ENCODE peak calls at places on chromosomes 11 and 22, in six cellular contexts. T is uterus, Z is fibroblast of pulmonary artery, N is heart left ventricle, W is Panc1, C is GM12864. Y is an unnamed sample.

GRCh38 chr22:49264696-49265095 is 563.0 kb downstream of the BRD1 start:
- DNase-seq in T (no peak), Z (no peak), W (no peak), N (no peak), C (no peak), Y (no peak)

GRCh38 chr22:27242917-27243589 is 558.5 kb downstream of the MN1 start:
- DNase-seq in C (no peak), W (no peak), Z (peak; percentile 22), N (no peak), T (no peak), Y (no peak)

GRCh38 chr22:22866381-22867111 is 21.1 kb upstream of the IGLL5 start:
- DNase-seq in Z (no peak), C (no peak), T (no peak), N (no peak), W (no peak), Y (peak; percentile 25)

GRCh38 chr11:20647976-20648565 is 21.3 kb upstream of the NELL1 start:
- DNase-seq in T (no peak), C (no peak), N (no peak), W (peak; percentile 51), Z (peak; percentile 62), Y (peak; percentile 62)

GRCh38 chr22:50293441-50294318 is 13.8 kb downstream of the PLXNB2 start:
- DNase-seq in Z (peak; percentile 80), T (no peak), N (no peak), C (no peak), W (no peak), Y (peak; percentile 67)

GRCh38 chr11:93622043-93622442 is 39.4 kb upstream of the CEP295 start:
- DNase-seq in T (no peak), W (peak; percentile 7), C (no peak), N (no peak), Z (no peak), Y (no peak)

GRCh38 chr11:9057032-9057431 is 34.4 kb downstream of the SCUBE2 start:
- DNase-seq in Z (no peak), T (no peak), C (no peak), N (no peak), W (no peak), Y (peak; percentile 34)

GRCh38 chr22:44132724-44133123 is 48.0 kb upstream of the PARVG start:
- DNase-seq in N (peak; percentile 11), T (no peak), C (no peak), W (no peak), Z (no peak), Y (no peak)

GRCh38 chr11:115502636-115503082 is 1.6 kb downstream of the CADM1 start:
- DNase-seq in Z (no peak), W (no peak), T (peak; percentile 14), C (no peak), N (peak; percentile 39), Y (no peak)

GRCh38 chr11:75813622-75814039 is 1.4 kb upstream of the UVRAG start:
- DNase-seq in T (no peak), W (peak; percentile 30), C (no peak), N (no peak), Z (peak; percentile 64), Y (no peak)

GRCh38 chr11:129861702-129862107 is 33.7 kb downstream of the NFRKB start:
- DNase-seq in T (peak; percentile 58), N (no peak), W (peak; percentile 83), C (no peak), Z (peak; percentile 94), Y (peak; percentile 93)

GRCh38 chr11:128525411-128526243 is 61.7 kb downstream of the ETS1 start:
- DNase-seq in Z (no peak), W (no peak), N (no peak), T (no peak), C (no peak), Y (peak; percentile 61)

GRCh38 chr11:70906101-70906500 is 346.3 kb downstream of the SHANK2 start:
- DNase-seq in W (no peak), N (no peak), Z (no peak), C (no peak), T (no peak), Y (no peak)

GRCh38 chr11:3026803-3027202 is 30.4 kb downstream of the CARS1 start:
- DNase-seq in T (no peak), N (no peak), Z (no peak), W (no peak), C (no peak), Y (no peak)

GRCh38 chr11:119689318-119689717 is 39.7 kb downstream of the NECTIN1 start:
- DNase-seq in N (peak; percentile 45), Z (no peak), C (no peak), W (no peak), T (no peak), Y (no peak)

GRCh38 chr11:119691701-119692546 is 37.1 kb downstream of the NECTIN1 start:
- DNase-seq in Z (no peak), W (no peak), T (no peak), C (no peak), N (no peak), Y (no peak)

GRCh38 chr11:119692547-119692834 is 36.5 kb downstream of the NECTIN1 start:
- DNase-seq in W (no peak), T (no peak), C (no peak), N (no peak), Z (no peak), Y (no peak)

GRCh38 chr11:119693253-119693815 is 35.7 kb downstream of the NECTIN1 start:
- DNase-seq in W (no peak), C (no peak), T (no peak), N (no peak), Z (no peak), Y (no peak)

DNA sequence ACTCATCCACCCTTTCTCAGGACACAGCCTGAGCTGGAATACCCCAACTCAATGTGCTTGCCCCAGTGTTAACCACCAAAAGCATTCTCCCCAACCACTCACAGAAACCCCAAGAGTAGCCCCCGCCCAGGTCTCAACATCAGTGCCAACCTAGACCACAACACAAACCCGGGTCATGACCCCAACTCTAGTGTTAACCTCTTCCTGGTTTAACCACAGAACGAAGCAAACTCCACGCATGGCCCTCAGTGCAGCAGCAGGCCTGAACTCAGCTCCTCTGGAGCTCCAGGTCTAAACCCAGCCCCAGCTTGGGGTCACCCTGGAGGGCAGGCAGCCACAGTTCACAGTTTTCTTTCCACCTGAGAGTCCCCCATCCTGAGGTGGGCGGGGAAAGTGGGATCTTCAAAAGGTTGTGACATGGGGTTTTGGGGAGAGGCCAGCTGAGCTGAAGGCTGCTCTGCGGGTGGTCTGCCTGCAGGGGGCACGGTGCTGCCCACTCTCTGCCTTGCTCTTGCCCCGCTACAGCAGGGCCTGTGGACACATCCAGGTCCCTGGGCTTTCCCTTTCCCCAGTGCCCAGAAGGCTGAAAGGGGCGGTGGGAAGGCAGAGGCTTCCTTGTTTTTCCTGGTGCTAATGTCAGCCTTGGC is 37.9 kb downstream of the NECTIN1 start:
- DNase-seq in T (no peak), W (no peak), Z (no peak), N (no peak), C (no peak), Y (no peak)
- TF ChIP-seq CTCF in T (no peak), W (no peak), Z (no peak), N (no peak), C (no peak), Y (no peak)

DNA sequence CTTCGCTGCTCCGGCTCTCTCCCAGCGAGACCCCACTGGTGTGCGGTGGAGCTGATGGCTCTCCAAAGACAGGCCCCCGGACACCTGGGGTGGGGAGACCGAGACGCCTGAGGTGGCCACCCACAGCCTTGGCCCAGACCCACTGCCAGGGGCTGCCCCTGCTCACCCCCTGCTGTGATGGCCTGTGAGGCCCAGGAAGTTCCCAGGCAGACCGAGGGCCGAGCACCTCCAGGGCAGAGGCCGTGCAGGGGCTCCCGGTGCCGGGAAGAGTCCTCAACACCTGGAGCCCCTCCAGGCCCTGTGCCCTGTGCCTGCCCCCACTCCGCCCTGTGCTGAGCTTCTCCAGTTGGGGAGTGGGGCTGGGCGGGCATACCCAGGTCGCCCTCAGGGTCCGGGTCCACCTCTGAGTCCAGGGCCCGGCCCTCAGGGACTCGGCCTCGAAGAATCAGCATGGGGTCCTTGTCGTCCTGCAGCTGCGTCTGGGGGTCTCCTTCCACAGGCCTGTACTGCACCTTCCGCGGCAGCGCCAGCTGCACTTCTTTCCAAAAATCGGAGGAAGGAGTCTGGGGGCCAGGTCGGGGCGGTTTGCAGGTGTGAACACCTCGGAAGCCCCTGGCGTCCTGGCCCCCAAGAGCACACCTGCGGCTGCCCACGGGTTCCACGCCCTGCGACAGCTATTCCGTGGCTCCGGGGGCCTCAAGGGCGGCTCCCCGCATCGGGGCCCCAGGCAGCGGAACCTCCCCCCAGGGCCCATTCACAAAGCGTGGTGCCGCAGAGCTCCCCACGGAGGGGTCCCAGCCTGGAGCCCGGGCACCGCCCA is 8.6 kb downstream of the SIGIRR start:
- DNase-seq in C (no peak), W (no peak), T (no peak), N (peak; percentile 65), Z (no peak), Y (no peak)
- H3K4me3 ChIP-seq in C (peak overlapping the region; percentile 43), W (peak overlapping the region; percentile 84), T (peak overlapping the region; percentile 53), N (peak overlapping the region; percentile 74), Z (peak overlapping the region; percentile 62), Y (peak overlapping the region; percentile 72)

GRCh38 chr11:59141673-59142460 is 789 bp upstream of the FAM111A start:
- DNase-seq in T (no peak), Z (peak; percentile 13), N (no peak), C (no peak), W (no peak), Y (peak; percentile 61)

GRCh38 chr11:59144096-59144495 is 1.4 kb downstream of the FAM111A start:
- DNase-seq in N (no peak), Z (no peak), T (no peak), C (no peak), W (no peak), Y (peak; percentile 30)

GRCh38 chr11:59144579-59145345 is 2.1 kb downstream of the FAM111A start:
- DNase-seq in Z (peak; percentile 83), C (peak; percentile 81), T (peak; percentile 87), W (peak; percentile 61), N (peak; percentile 86), Y (peak; percentile 86)

GRCh38 chr11:59141191-59141590 is 1.5 kb upstream of the FAM111A start:
- DNase-seq in C (no peak), Z (no peak), W (no peak), N (no peak), T (no peak), Y (no peak)

DNA sequence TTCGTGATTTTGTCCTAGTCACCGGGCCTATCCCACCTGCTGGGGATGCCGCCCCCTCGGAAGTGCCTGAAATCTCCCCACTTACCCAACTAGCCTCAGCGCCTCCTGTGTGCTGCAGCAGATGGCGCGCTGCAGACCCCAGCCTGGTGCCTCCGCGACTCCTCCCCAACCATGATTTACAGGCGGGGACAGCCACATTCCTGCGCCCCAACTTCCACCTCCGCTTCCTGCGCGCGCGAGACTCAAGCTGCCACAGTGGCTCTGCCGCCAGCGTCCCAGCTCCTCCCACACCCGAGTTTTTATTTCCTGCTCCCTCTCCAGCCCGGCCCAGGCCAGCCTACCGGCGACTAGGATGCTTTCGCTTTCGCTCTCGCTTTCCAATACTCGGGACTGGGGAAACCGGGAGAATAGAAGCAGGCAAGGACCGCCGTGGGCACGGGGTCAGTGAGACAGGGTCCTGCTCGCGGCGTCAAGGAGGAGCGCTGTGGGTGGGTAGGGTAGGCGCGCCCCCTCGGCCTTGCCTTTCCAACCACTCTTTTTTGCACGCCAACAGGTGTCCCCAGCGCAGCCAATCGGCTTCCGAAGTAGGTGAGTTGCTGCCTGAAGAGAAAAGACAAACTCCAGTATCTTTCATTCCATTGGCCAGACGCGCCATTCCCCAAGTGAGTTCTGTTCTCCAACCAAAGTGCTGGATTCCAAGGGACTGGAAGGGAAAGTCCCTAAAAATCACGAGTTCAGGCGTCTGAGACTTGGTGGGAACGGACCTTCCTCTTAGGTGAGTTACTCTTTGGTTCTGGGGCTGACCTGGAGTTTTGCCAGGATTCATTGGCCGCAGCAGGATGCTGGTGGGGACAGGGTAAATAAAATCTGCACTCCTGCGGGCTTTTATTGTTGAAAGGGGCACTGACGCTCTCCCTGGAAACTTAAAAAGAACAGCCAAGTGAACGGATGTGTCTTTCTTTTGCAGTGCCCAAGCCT is at the start of gene FAM111A:
- DNase-seq in C (peak; percentile 75), Z (peak; percentile 85), T (peak; percentile 87), N (peak; percentile 92), W (no peak), Y (peak; percentile 84)
- TF ChIP-seq CTCF in C (peak; percentile 28), Z (peak; percentile 33), T (no peak), N (peak; percentile 19), W (peak; percentile 61), Y (peak; percentile 44)

GRCh38 chr22:29044657-29045176 is 16.9 kb downstream of the C22orf31 start:
- DNase-seq in W (no peak), C (no peak), N (no peak), Z (peak; percentile 70), T (no peak), Y (peak; percentile 77)
- H3K4me3 ChIP-seq in W (no peak overlapping the region), C (no peak overlapping the region), N (no peak overlapping the region), Z (no peak overlapping the region), T (no peak overlapping the region), Y (peak overlapping the region; percentile 1)